ENCODE peak calls at places on chromosome 17, in ten cellular contexts. T is IMR-90; C is cardiac muscle cell; G is mesendoderm; B is transverse colon; Y is CD4-positive, CD25-positive, alpha-beta regulatory T cell; D is HepG2; X is PC-3; O is brain microvascular endothelial cell; U is GM23248. H is an unnamed sample.

GRCh38 chr17:14337596-14338079 is 36.8 kb downstream of the HS3ST3B1 start:
- DNase-seq in T (no peak), C (no peak), G (no peak), B (no peak), Y (no peak), D (no peak), X (no peak), O (no peak), U (no peak), H (no peak)

GRCh38 chr17:9842057-9842758 is 16.5 kb downstream of the GLP2R start:
- DNase-seq in T (peak; percentile 77), C (no peak), G (no peak), B (peak; percentile 52), Y (no peak), D (peak; percentile 13), X (peak; percentile 62), O (peak; percentile 9), U (peak; percentile 62), H (peak; percentile 93)

GRCh38 chr17:2892305-2892971 is 96.2 kb downstream of the RAP1GAP2 start:
- DNase-seq in T (peak; percentile 96), C (no peak), G (peak; percentile 89), B (peak; percentile 34), Y (no peak), D (peak; percentile 70), X (peak; percentile 92), O (peak; percentile 75), U (peak; percentile 94), H (peak; percentile 81)

GRCh38 chr17:68328676-68329075 is 37.4 kb downstream of the ARSG start:
- DNase-seq in T (peak; percentile 7), C (no peak), G (peak; percentile 91), B (no peak), Y (no peak), D (no peak), X (peak; percentile 73), O (no peak), U (no peak), H (no peak)

GRCh38 chr17:28008526-28008925 is 34.0 kb upstream of the NLK start:
- DNase-seq in T (peak; percentile 66), C (peak; percentile 89), G (peak; percentile 90), B (peak; percentile 38), Y (no peak), D (peak; percentile 16), X (peak; percentile 64), O (peak; percentile 69), U (peak; percentile 63), H (peak; percentile 64)

GRCh38 chr17:73028311-73028755 is 64.2 kb downstream of the SLC39A11 start:
- DNase-seq in T (peak; percentile 72), C (no peak), G (no peak), B (no peak), Y (no peak), D (no peak), X (no peak), O (no peak), U (peak; percentile 46), H (peak; percentile 36)

GRCh38 chr17:55518549-55518948 is 7.3 kb upstream of the SMIM36 start:
- DNase-seq in T (no peak), C (no peak), G (no peak), B (no peak), Y (no peak), D (no peak), X (no peak), O (no peak), U (no peak), H (no peak)

GRCh38 chr17:74457146-74457819 is 9.2 kb upstream of the CD300A start:
- DNase-seq in T (peak; percentile 30), C (peak; percentile 85), G (peak; percentile 62), B (peak; percentile 80), Y (peak; percentile 51), D (peak; percentile 71), X (peak; percentile 88), O (peak; percentile 34), U (peak; percentile 72), H (peak; percentile 53)

GRCh38 chr17:80319262-80319998 is 58.8 kb downstream of the RNF213 start:
- DNase-seq in T (no peak), C (no peak), G (no peak), B (no peak), Y (no peak), D (no peak), X (no peak), O (no peak), U (no peak), H (no peak)

GRCh38 chr17:74815671-74816370 is 39.7 kb upstream of the NAT9 start:
- DNase-seq in T (no peak), C (peak; percentile 47), G (peak; percentile 78), B (no peak), Y (no peak), D (no peak), X (no peak), O (no peak), U (peak; percentile 11), H (no peak)

GRCh38 chr17:321386-321941 is 31.1 kb downstream of the RPH3AL start:
- DNase-seq in T (no peak), C (peak; percentile 49), G (no peak), B (no peak), Y (no peak), D (no peak), X (no peak), O (no peak), U (no peak), H (no peak)

GRCh38 chr17:31629696-31630470 is 229.2 kb downstream of the COPRS start:
- DNase-seq in T (peak; percentile 71), C (no peak), G (no peak), B (no peak), Y (no peak), D (no peak), X (no peak), O (no peak), U (peak; percentile 87), H (peak; percentile 91)

GRCh38 chr17:73393962-73394361 is 82.2 kb upstream of the CDC42EP4 start:
- DNase-seq in T (peak; percentile 13), C (no peak), G (peak; percentile 58), B (no peak), Y (no peak), D (peak; percentile 20), X (peak; percentile 48), O (peak; percentile 27), U (peak; percentile 26), H (peak; percentile 25)

GRCh38 chr17:75153854-75154194 is 488 bp downstream of the JPT1 start:
- DNase-seq in T (no peak), C (no peak), G (no peak), B (peak; percentile 32), Y (no peak), D (no peak), X (peak; percentile 12), O (no peak), U (peak; percentile 51), H (peak; percentile 19)

GRCh38 chr17:49603238-49603637 is 27.6 kb downstream of the NXPH3 start:
- DNase-seq in T (no peak), C (no peak), G (no peak), B (no peak), Y (no peak), D (no peak), X (no peak), O (no peak), U (peak; percentile 38), H (no peak)

GRCh38 chr17:29383687-29384086 is 6.5 kb upstream of the TAOK1 start:
- DNase-seq in T (peak; percentile 47), C (no peak), G (no peak), B (peak; percentile 28), Y (no peak), D (no peak), X (peak; percentile 42), O (no peak), U (peak; percentile 77), H (peak; percentile 62)

GRCh38 chr17:17382060-17382449 is 78.9 kb downstream of the NT5M start:
- DNase-seq in T (no peak), C (no peak), G (no peak), B (no peak), Y (no peak), D (no peak), X (no peak), O (no peak), U (no peak), H (no peak)

GRCh38 chr17:83030432-83030831 is 49.0 kb upstream of the METRNL start:
- DNase-seq in T (no peak), C (no peak), G (no peak), B (no peak), Y (no peak), D (no peak), X (no peak), O (no peak), U (no peak), H (no peak)

GRCh38 chr17:58415371-58416055 is 1.8 kb downstream of the RNF43 start:
- DNase-seq in T (no peak), C (peak; percentile 29), G (peak; percentile 20), B (peak; percentile 43), Y (no peak), D (peak; percentile 74), X (peak; percentile 38), O (no peak), U (no peak), H (no peak)
- H3K4me3 ChIP-seq in T (no peak overlapping the region), C (peak overlapping the region; percentile 51), G (no peak overlapping the region), B (peak overlapping the region; percentile 53), Y (no peak overlapping the region), D (peak overlapping the region; percentile 73), X (peak overlapping the region; percentile 79), O (no peak overlapping the region), U (no peak overlapping the region), H (no peak overlapping the region)

DNA sequence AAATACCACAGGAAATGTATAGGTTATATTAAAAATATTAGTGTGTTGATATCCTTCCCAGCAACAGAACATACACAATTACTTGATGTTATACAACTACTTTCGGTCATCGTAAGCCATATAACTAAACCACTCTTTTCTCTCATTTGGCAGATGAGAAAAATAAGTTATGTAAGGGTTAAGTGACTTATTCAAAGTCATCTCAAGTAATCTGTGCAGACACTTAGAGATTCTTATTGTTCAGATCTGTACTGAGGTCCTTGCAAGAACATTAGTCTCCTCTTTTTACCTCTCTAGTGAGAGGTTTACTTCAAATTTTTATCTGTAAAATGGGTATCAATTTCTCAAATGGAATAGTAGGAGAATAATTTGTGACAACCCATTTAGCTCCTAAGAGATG is 15.0 kb downstream of the NACA2 start:
- DNase-seq in T (no peak), C (no peak), G (no peak), B (no peak), Y (no peak), D (no peak), X (no peak), O (no peak), U (no peak), H (no peak)
- H3K27me3 ChIP-seq in T (no peaks in the 10 kb centered on the region), C (no peaks in the 10 kb centered on the region), G (no peaks in the 10 kb centered on the region), B (peaks cover 28% of the 10 kb centered on the region), Y (peaks cover 26% of the 10 kb centered on the region), D (no peaks in the 10 kb centered on the region), X (no peaks in the 10 kb centered on the region), O (no peaks in the 10 kb centered on the region), U (peaks cover 16% of the 10 kb centered on the region), H (no peaks in the 10 kb centered on the region)

DNA sequence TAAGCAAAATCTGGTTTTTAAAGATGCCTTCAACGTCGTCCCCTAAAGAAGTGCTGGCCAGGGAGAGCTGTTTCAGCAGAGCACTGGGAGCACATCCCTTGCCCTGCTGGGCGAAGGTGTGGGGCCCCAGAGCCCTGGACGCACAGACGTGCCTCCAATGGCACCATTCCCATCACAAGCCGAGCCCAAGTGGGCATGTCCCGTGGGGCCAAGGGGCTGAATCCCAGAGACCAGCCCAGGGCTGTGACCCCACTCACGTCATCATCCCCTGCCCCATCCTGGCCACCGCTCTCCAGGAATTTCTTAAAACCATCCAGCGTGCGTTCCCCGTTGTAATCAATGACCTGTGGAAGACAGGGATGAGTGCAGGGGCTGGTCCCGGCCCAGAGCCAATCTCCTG is 10.0 kb upstream of the PPP1R27 start:
- DNase-seq in T (no peak), C (no peak), G (no peak), B (no peak), Y (no peak), D (no peak), X (no peak), O (no peak), U (no peak), H (no peak)
- H3K36me3 ChIP-seq in T (peaks cover 62% of the 10 kb centered on the region), C (peaks cover 43% of the 10 kb centered on the region), G (peaks cover 23% of the 10 kb centered on the region), B (no peaks in the 10 kb centered on the region), Y (peaks cover 39% of the 10 kb centered on the region), D (peaks cover 39% of the 10 kb centered on the region), X (peaks cover 45% of the 10 kb centered on the region), O (peaks cover 72% of the 10 kb centered on the region), U (peaks cover 26% of the 10 kb centered on the region), H (peaks cover 71% of the 10 kb centered on the region)

GRCh38 chr17:63437287-63438091 is 8.6 kb downstream of the CYB561 start:
- DNase-seq in T (no peak), C (no peak), G (no peak), B (no peak), Y (no peak), D (no peak), X (no peak), O (no peak), U (peak; percentile 53), H (no peak)
- H3K4me3 ChIP-seq in T (no peak overlapping the region), C (no peak overlapping the region), G (no peak overlapping the region), B (no peak overlapping the region), Y (no peak overlapping the region), D (no peak overlapping the region), X (no peak overlapping the region), O (peak overlapping the region; percentile 5), U (no peak overlapping the region), H (no peak overlapping the region)